ENCODE peak calls at places on chromosomes 16 and 17, in seven cellular contexts. X, B, Q, P, J, U and N are unnamed samples.

GRCh38 chr16:53285236-53285635 is 149.0 kb upstream of the RBL2 start:
- DNase-seq in B (no peak), U (no peak), P (no peak), Q (no peak), X (no peak), J (no peak), N (no peak)

GRCh38 chr17:60383379-60383778 is 8.6 kb downstream of the USP32 start:
- DNase-seq in X (no peak), Q (no peak), U (no peak), B (no peak), J (no peak), P (no peak), N (no peak)

GRCh38 chr17:79022507-79022991 is 1.4 kb upstream of the C1QTNF1 start:
- DNase-seq in U (no peak), P (peak; percentile 87), X (peak; percentile 63), B (no peak), Q (no peak), J (no peak), N (peak; percentile 44)

GRCh38 chr17:13581925-13582324 is 19.8 kb downstream of the HS3ST3A1 start:
- DNase-seq in J (peak; percentile 76), U (no peak), B (no peak), Q (no peak), P (peak; percentile 43), X (no peak), N (peak; percentile 84)

GRCh38 chr17:46003907-46004748 is 5.1 kb downstream of the STH start:
- DNase-seq in B (peak; percentile 16), X (peak; percentile 84), P (peak; percentile 23), Q (no peak), J (peak; percentile 18), U (no peak), N (peak; percentile 15)

GRCh38 chr17:28758411-28759121 is 14.8 kb downstream of the TRAF4 start:
- DNase-seq in J (no peak), Q (no peak), B (no peak), X (no peak), P (no peak), U (no peak), N (no peak)

GRCh38 chr17:63071797-63072196 is 105.8 kb downstream of the TANC2 start:
- DNase-seq in X (no peak), J (no peak), B (no peak), P (no peak), U (no peak), Q (peak; percentile 50), N (no peak)

GRCh38 chr16:55480228-55480655 is 1.2 kb downstream of the MMP2 start:
- DNase-seq in P (peak; percentile 96), B (peak; percentile 92), X (peak; percentile 63), Q (peak; percentile 59), J (peak; percentile 94), U (no peak), N (peak; percentile 93)

GRCh38 chr16:2835638-2836493 is 5.8 kb downstream of the ZG16B start:
- DNase-seq in U (peak; percentile 93), J (peak; percentile 100), Q (peak; percentile 99), X (peak; percentile 84), P (peak; percentile 96), B (peak; percentile 96), N (peak; percentile 77)

GRCh38 chr17:4498461-4499397 is at the start of gene SPNS2:
- DNase-seq in P (no peak), Q (peak; percentile 36), U (peak; percentile 93), B (no peak), J (peak; percentile 39), X (peak; percentile 83), N (peak; percentile 39)

GRCh38 chr17:37447641-37448040 is 41.0 kb downstream of the TADA2A start:
- DNase-seq in Q (peak; percentile 49), U (peak; percentile 26), J (peak; percentile 63), B (peak; percentile 54), P (peak; percentile 19), X (no peak), N (peak; percentile 31)

GRCh38 chr16:21083729-21084268 is 66.8 kb downstream of the DNAH3 start:
- DNase-seq in B (peak; percentile 50), U (peak; percentile 25), J (peak; percentile 46), P (peak; percentile 70), Q (peak; percentile 36), X (peak; percentile 71), N (peak; percentile 66)

GRCh38 chr17:5544115-5544514 is 40.2 kb downstream of the NLRP1 start:
- DNase-seq in X (no peak), U (no peak), Q (no peak), J (no peak), P (no peak), B (no peak), N (no peak)

GRCh38 chr17:63555475-63556156 is 5.3 kb downstream of the DCAF7 start:
- DNase-seq in U (no peak), Q (no peak), B (no peak), P (no peak), J (no peak), X (no peak), N (no peak)

GRCh38 chr17:82647593-82648164 is 565 bp downstream of the WDR45B start:
- DNase-seq in X (peak; percentile 42), J (no peak), U (peak; percentile 56), Q (peak; percentile 24), P (no peak), B (no peak), N (no peak)

GRCh38 chr17:4786111-4786491 is at the start of gene VMO1:
- DNase-seq in X (no peak), B (no peak), U (no peak), Q (no peak), P (peak; percentile 57), J (no peak), N (no peak)

GRCh38 chr17:63514477-63514876 is 8.7 kb upstream of the KCNH6 start:
- DNase-seq in U (no peak), J (no peak), X (no peak), Q (no peak), P (no peak), B (no peak), N (no peak)

GRCh38 chr17:76671912-76672262 is 28.3 kb upstream of the ST6GALNAC1 start:
- DNase-seq in P (no peak), U (no peak), J (no peak), Q (no peak), X (no peak), B (no peak), N (no peak)

GRCh38 chr17:18235743-18236256 is 10.4 kb downstream of the LLGL1 start:
- DNase-seq in U (no peak), J (peak; percentile 80), B (peak; percentile 70), P (peak; percentile 47), Q (peak; percentile 90), X (no peak), N (peak; percentile 26)

GRCh38 chr17:29789186-29790170 is 140.6 kb downstream of the SSH2 start:
- DNase-seq in U (no peak), X (no peak), Q (peak; percentile 23), B (no peak), P (peak; percentile 49), J (peak; percentile 38), N (peak; percentile 21)

GRCh38 chr17:58605986-58606385 is 85.9 kb downstream of the TEX14 start:
- DNase-seq in P (no peak), J (peak; percentile 4), U (no peak), B (no peak), Q (no peak), X (no peak), N (no peak)

GRCh38 chr17:15782809-15783208 is 50.7 kb downstream of the TBC1D26 start:
- DNase-seq in X (peak; percentile 45), U (no peak), J (peak; percentile 54), Q (no peak), P (peak; percentile 22), B (peak; percentile 51), N (peak; percentile 74)
- H3K4me3 ChIP-seq in X (peak overlapping the region; percentile 41), U (no peak overlapping the region), J (peak overlapping the region; percentile 22), Q (peak overlapping the region; percentile 39), P (peak overlapping the region; percentile 32), B (peak overlapping the region; percentile 18), N (peak overlapping the region; percentile 51)

DNA sequence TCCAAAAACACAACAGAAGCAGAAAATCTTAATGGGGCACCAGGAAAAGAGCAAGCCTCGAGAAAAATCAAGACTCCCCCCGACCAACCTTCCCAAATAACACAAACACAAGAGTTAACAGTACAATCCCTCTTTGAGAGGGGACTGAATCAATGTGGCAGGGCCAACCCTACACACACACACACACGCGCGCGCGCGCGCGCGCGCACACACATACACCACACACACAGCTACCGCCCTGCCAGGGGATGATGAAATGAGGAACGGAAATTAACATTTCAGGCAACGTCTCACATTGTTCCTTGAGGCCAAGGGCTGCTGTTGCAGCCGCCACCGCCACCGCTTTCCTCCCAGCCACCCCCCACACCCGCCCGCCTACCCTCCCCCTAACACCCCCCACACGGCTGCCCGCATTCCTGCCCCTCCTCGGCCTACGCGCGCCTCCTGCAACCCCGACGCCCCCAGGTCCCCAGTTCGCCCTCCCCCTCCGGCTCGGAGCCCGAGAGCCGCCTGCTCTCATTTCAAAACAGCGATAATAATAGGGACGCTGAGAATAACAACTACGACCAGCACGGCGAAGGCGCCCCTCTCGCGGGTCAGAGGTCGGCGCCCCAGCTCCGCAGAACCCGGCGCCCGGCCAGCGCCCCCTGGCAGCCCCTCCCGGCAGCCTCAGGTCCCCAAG is 1.2 kb downstream of the ANKRD11 start:
- DNase-seq in Q (peak; percentile 90), U (peak; percentile 73), X (peak; percentile 86), J (peak; percentile 94), B (peak; percentile 92), P (peak; percentile 97), N (peak; percentile 97)
- TF ChIP-seq CTCF in Q (peak; percentile 31), U (peak; percentile 25), X (peak; percentile 21), J (peak; percentile 21), B (peak; percentile 8), P (peak; percentile 51), N (peak; percentile 37)

DNA sequence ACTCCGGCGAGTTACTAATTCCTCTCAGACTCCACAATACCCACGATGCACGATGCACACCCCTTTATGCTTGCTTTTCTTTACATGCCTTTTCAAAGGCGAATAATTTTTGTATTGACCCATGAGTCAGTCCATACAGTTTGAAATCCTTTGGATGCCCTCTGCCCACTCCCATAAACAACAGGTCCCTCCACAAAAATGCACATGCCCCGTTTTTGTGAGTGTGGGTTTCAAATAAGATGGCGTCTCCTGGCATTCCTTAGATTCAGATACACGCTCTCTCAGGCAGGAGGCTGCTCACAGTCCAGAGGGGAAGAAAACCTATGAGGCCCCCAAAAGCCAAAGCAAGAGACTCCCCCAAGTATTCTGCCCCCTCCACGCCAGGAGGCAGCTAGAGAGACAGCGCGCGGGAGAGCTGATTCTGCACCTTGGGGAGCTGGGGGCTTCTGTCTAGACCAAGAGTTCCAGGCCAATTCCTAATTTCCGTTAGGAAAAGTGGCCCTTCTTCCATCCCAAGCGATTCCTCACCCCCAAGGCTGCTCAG is 19.6 kb upstream of the HOXB9 start:
- DNase-seq in P (no peak), U (no peak), X (no peak), Q (no peak), B (no peak), J (no peak), N (no peak)
- H3K4me3 ChIP-seq in P (no peak overlapping the region), U (peak overlapping the region; percentile 74), X (no peak overlapping the region), Q (no peak overlapping the region), B (peak overlapping the region; percentile 48), J (no peak overlapping the region), N (no peak overlapping the region)

GRCh38 chr17:43349142-43349541 is 49.7 kb upstream of the ARL4D start:
- DNase-seq in J (no peak), P (no peak), X (no peak), B (no peak), Q (no peak), U (no peak), N (no peak)
- TF ChIP-seq CTCF in J (peak; percentile 48), P (peak; percentile 46), X (no peak), B (peak; percentile 49), Q (no peak), U (peak; percentile 5), N (peak; percentile 11)

GRCh38 chr17:50277357-50277754 is 3.1 kb downstream of the TMEM92 start:
- DNase-seq in J (no peak), U (no peak), X (no peak), Q (no peak), P (no peak), B (no peak), N (no peak)
- H3K4me3 ChIP-seq in J (no peak overlapping the region), U (no peak overlapping the region), X (no peak overlapping the region), Q (no peak overlapping the region), P (no peak overlapping the region), B (no peak overlapping the region), N (no peak overlapping the region)